ENCODE peak calls at places on chromosomes 13 and 19, in five cellular contexts. One of them, this sample, is unnamed.
A peak's percentile ranks its signal among the peaks of the same experiment; 100 is the strongest.

GRCh38 chr13:29713841-29714240 is 118.4 kb upstream of the SLC7A1 start:
- DNase-seq in cardiac muscle cell: no peak
- DNase-seq in AG10803: no peak
- DNase-seq in heart left ventricle: no peak
- DNase-seq in neural crest cell: no peak
- DNase-seq in this sample: no peak

GRCh38 chr19:44051654-44052402 is at the start of gene ZNF223:
- DNase-seq in heart left ventricle: peak; percentile 97
- DNase-seq in AG10803: peak; percentile 91
- DNase-seq in cardiac muscle cell: peak; percentile 95
- DNase-seq in neural crest cell: peak; percentile 80
- DNase-seq in this sample: peak; percentile 83

GRCh38 chr13:110070511-110071120 is 236.3 kb downstream of the COL4A1 start:
- DNase-seq in cardiac muscle cell: peak; percentile 75
- DNase-seq in heart left ventricle: no peak
- DNase-seq in AG10803: peak; percentile 74
- DNase-seq in neural crest cell: no peak
- DNase-seq in this sample: no peak

GRCh38 chr13:28097503-28097902 is 2.9 kb downstream of the FLT3 start:
- DNase-seq in heart left ventricle: no peak
- DNase-seq in cardiac muscle cell: no peak
- DNase-seq in neural crest cell: no peak
- DNase-seq in AG10803: no peak
- DNase-seq in this sample: no peak

GRCh38 chr19:30340724-30341595 is 31.2 kb upstream of the ZNF536 start:
- DNase-seq in heart left ventricle: no peak
- DNase-seq in neural crest cell: no peak
- DNase-seq in cardiac muscle cell: no peak
- DNase-seq in AG10803: peak; percentile 57
- DNase-seq in this sample: no peak

GRCh38 chr13:29849071-29849541 is 1.3 kb downstream of the UBL3 start:
- DNase-seq in heart left ventricle: peak; percentile 31
- DNase-seq in cardiac muscle cell: peak; percentile 12
- DNase-seq in neural crest cell: no peak
- DNase-seq in AG10803: peak; percentile 22
- DNase-seq in this sample: peak; percentile 21

GRCh38 chr19:22144394-22144793 is 52.4 kb downstream of the ZNF676 start:
- DNase-seq in neural crest cell: no peak
- DNase-seq in AG10803: no peak
- DNase-seq in heart left ventricle: no peak
- DNase-seq in cardiac muscle cell: peak; percentile 26
- DNase-seq in this sample: no peak

GRCh38 chr13:97068146-97068545 is 73.9 kb upstream of the OXGR1 start:
- DNase-seq in neural crest cell: no peak
- DNase-seq in AG10803: no peak
- DNase-seq in cardiac muscle cell: peak; percentile 22
- DNase-seq in heart left ventricle: no peak
- DNase-seq in this sample: no peak

GRCh38 chr13:102035969-102036368 is 365.9 kb downstream of the FGF14 start:
- DNase-seq in neural crest cell: no peak
- DNase-seq in cardiac muscle cell: no peak
- DNase-seq in AG10803: no peak
- DNase-seq in heart left ventricle: no peak
- DNase-seq in this sample: no peak

GRCh38 chr13:53200498-53201453 is 172.2 kb downstream of the OLFM4 start:
- DNase-seq in neural crest cell: peak; percentile 87
- DNase-seq in heart left ventricle: peak; percentile 53
- DNase-seq in AG10803: peak; percentile 7
- DNase-seq in cardiac muscle cell: peak; percentile 58
- DNase-seq in this sample: peak; percentile 26

GRCh38 chr13:105410602-105411001 is 1124.9 kb downstream of the EFNB2 start:
- DNase-seq in neural crest cell: peak; percentile 47
- DNase-seq in heart left ventricle: peak; percentile 50
- DNase-seq in cardiac muscle cell: peak; percentile 61
- DNase-seq in AG10803: peak; percentile 52
- DNase-seq in this sample: no peak

GRCh38 chr19:54430306-54431254 is 15.3 kb downstream of the TTYH1 start:
- DNase-seq in AG10803: no peak
- DNase-seq in neural crest cell: peak; percentile 74
- DNase-seq in cardiac muscle cell: peak; percentile 51
- DNase-seq in heart left ventricle: peak; percentile 55
- DNase-seq in this sample: peak; percentile 77

GRCh38 chr13:113401452-113402415 is 37.8 kb upstream of the GRTP1 start:
- DNase-seq in heart left ventricle: no peak
- DNase-seq in neural crest cell: no peak
- DNase-seq in AG10803: no peak
- DNase-seq in cardiac muscle cell: no peak
- DNase-seq in this sample: no peak

GRCh38 chr13:110443633-110444225 is 117.8 kb downstream of the RAB20 start:
- DNase-seq in heart left ventricle: no peak
- DNase-seq in neural crest cell: no peak
- DNase-seq in cardiac muscle cell: no peak
- DNase-seq in AG10803: no peak
- DNase-seq in this sample: no peak

GRCh38 chr13:65093352-65093751 is 2136.8 kb downstream of the PCDH9 start:
- DNase-seq in cardiac muscle cell: no peak
- DNase-seq in heart left ventricle: no peak
- DNase-seq in neural crest cell: no peak
- DNase-seq in AG10803: no peak
- DNase-seq in this sample: no peak

GRCh38 chr13:54029226-54029625 is 1000.6 kb downstream of the OLFM4 start:
- DNase-seq in cardiac muscle cell: no peak
- DNase-seq in neural crest cell: no peak
- DNase-seq in AG10803: no peak
- DNase-seq in heart left ventricle: no peak
- DNase-seq in this sample: peak; percentile 16

GRCh38 chr19:8221161-8221560 is 12.0 kb downstream of the CERS4 start:
- DNase-seq in neural crest cell: no peak
- DNase-seq in heart left ventricle: no peak
- DNase-seq in cardiac muscle cell: no peak
- DNase-seq in AG10803: no peak
- DNase-seq in this sample: no peak

DNA sequence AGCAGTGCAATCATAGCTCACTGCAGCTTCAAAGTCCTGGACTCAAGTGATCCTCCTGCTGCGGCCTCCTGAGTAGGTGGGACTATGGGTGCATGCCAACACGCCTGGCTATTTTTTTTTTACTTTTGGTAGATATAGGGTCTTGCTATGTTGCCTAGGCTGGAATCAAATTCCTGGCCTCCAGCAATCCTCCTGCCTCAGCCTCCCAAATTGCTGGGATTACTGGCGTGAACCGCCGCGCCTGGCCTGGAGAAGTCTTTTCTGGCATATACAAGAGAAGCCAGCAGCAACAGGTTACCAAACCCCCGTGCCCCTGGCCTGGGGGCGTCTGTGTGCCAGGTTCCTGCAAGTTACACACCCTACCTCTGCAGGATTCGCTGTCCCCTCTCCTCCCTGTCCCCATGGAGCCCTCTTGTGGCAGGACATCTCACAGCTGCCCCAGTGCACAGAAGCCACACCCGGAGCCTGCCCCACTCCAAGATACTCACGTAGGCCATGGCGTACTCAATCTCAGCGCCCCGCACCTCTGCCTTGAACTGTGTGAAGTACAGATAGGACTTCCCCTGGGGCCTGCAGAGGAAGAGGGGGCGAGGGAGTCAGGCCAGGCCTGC is 9.9 kb downstream of the MYDGF start:
- DNase-seq in heart left ventricle: peak; percentile 56
- DNase-seq in neural crest cell: no peak
- DNase-seq in AG10803: no peak
- DNase-seq in cardiac muscle cell: no peak
- DNase-seq in this sample: peak; percentile 48
- TF ChIP-seq CTCF in heart left ventricle: peak; percentile 46
- TF ChIP-seq CTCF in neural crest cell: no peak
- TF ChIP-seq CTCF in AG10803: peak; percentile 10
- TF ChIP-seq CTCF in cardiac muscle cell: peak; percentile 18
- TF ChIP-seq CTCF in this sample: peak; percentile 53

GRCh38 chr19:15869109-15869555 is 28.7 kb downstream of the CYP4F2 start:
- DNase-seq in heart left ventricle: no peak
- DNase-seq in neural crest cell: no peak
- DNase-seq in AG10803: peak; percentile 35
- DNase-seq in cardiac muscle cell: peak; percentile 48
- DNase-seq in this sample: peak; percentile 35
- TF ChIP-seq CTCF in heart left ventricle: peak; percentile 55
- TF ChIP-seq CTCF in neural crest cell: no peak
- TF ChIP-seq CTCF in AG10803: peak; percentile 65
- TF ChIP-seq CTCF in cardiac muscle cell: peak; percentile 63
- TF ChIP-seq CTCF in this sample: peak; percentile 34

GRCh38 chr13:79328510-79328909 is 77.5 kb downstream of the RBM26 start:
- DNase-seq in heart left ventricle: no peak
- DNase-seq in cardiac muscle cell: no peak
- DNase-seq in neural crest cell: no peak
- DNase-seq in AG10803: no peak
- DNase-seq in this sample: no peak
- TF ChIP-seq CTCF in heart left ventricle: no peak
- TF ChIP-seq CTCF in cardiac muscle cell: no peak
- TF ChIP-seq CTCF in neural crest cell: no peak
- TF ChIP-seq CTCF in AG10803: no peak
- TF ChIP-seq CTCF in this sample: no peak

DNA sequence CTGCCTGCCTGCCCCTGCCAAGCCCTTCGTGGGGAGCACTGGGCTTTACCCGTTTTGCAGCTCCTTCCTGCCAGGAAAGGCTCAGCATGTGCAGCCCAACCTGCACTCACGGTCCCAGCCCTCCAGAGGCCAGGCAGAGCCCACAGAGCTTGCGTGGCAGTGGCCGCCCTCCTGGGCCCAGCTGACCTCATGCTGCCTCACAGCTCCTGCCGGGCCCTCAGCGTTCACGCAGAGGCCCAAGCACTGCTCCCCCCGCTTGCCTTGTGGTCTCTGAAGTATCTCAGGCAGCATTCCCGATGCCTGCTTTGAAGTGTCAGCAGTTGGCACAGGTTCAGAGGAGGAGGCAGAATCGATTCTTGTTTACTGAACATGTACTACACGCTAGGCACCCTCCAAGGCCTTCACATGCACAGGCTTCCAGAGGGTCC is 32.5 kb downstream of the CAPN12 start:
- DNase-seq in neural crest cell: no peak
- DNase-seq in cardiac muscle cell: peak; percentile 75
- DNase-seq in heart left ventricle: peak; percentile 80
- DNase-seq in AG10803: peak; percentile 87
- DNase-seq in this sample: no peak
- TF ChIP-seq CTCF in neural crest cell: no peak
- TF ChIP-seq CTCF in cardiac muscle cell: no peak
- TF ChIP-seq CTCF in heart left ventricle: no peak
- TF ChIP-seq CTCF in AG10803: no peak
- TF ChIP-seq CTCF in this sample: no peak

DNA sequence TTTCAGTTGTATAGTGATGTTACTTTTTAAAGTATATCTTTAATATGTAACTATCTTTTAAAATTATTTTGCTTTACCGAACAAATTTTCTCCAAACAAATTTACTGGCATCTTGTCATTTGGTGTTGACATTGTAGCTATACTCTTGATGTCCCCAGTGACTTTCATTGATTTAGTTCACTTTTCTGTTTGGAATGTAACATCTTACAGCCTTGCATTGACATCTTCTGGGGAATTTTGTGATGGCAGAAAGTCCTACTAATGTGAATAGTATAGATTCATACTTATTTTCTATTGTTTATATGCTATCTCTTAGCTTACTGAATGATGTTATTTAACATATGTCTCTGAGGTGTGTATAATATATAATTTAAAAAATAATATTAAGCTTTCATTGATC is 800.9 kb upstream of the ATXN8OS start:
- DNase-seq in neural crest cell: no peak
- DNase-seq in cardiac muscle cell: no peak
- DNase-seq in AG10803: no peak
- DNase-seq in heart left ventricle: no peak
- DNase-seq in this sample: no peak
- TF ChIP-seq CTCF in neural crest cell: no peak
- TF ChIP-seq CTCF in cardiac muscle cell: no peak
- TF ChIP-seq CTCF in AG10803: no peak
- TF ChIP-seq CTCF in heart left ventricle: no peak
- TF ChIP-seq CTCF in this sample: no peak

DNA sequence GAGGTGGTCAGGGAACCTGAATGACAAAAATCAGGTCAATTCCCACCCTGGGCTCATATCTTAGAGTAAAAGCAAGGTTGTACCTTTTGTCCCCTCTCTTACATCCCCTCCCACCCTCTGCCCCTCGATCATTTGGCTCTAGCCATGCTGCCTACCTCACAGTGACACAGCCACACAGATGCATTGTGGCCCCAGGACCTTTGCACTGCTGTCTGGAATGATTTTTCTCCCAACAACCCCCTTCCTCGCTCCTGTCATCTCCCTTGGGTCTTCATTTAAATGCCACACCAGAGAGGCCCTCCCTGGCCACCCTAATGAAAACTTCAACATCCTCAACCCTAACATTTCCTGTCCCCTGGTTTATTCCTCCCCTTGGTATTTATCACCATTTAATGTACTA is 4.3 kb downstream of the MYH14 start:
- DNase-seq in neural crest cell: no peak
- DNase-seq in AG10803: no peak
- DNase-seq in heart left ventricle: no peak
- DNase-seq in cardiac muscle cell: no peak
- DNase-seq in this sample: no peak
- TF ChIP-seq CTCF in neural crest cell: no peak
- TF ChIP-seq CTCF in AG10803: no peak
- TF ChIP-seq CTCF in heart left ventricle: no peak
- TF ChIP-seq CTCF in cardiac muscle cell: no peak
- TF ChIP-seq CTCF in this sample: no peak

GRCh38 chr13:25980255-25980654 is 71.6 kb downstream of the SHISA2 start:
- DNase-seq in AG10803: peak; percentile 18
- DNase-seq in neural crest cell: no peak
- DNase-seq in cardiac muscle cell: peak; percentile 31
- DNase-seq in heart left ventricle: no peak
- DNase-seq in this sample: no peak
- TF ChIP-seq CTCF in AG10803: peak; percentile 48
- TF ChIP-seq CTCF in neural crest cell: peak; percentile 51
- TF ChIP-seq CTCF in cardiac muscle cell: peak; percentile 39
- TF ChIP-seq CTCF in heart left ventricle: no peak
- TF ChIP-seq CTCF in this sample: no peak

DNA sequence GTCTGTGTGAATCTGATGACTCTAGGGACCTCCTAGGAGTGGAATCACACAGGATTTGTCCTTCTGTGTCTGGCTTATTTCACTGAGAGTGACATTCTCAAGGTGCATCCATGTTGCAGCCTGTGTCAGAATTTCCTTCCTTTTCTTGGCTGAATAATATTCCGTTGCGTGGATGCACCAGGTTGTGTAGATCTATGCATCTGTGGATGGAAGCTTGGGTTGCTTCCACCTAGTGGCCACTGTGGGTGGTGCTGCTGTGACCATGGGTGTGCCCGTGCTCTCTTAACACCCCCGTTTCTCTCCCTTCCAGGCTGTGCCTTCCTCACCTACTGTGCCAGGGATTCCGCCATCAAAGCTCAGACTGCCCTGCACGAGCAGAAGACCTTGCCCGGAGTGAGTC is 26.2 kb downstream of the CELF5 start:
- DNase-seq in cardiac muscle cell: peak; percentile 25
- DNase-seq in neural crest cell: no peak
- DNase-seq in AG10803: no peak
- DNase-seq in heart left ventricle: no peak
- DNase-seq in this sample: peak; percentile 59
- TF ChIP-seq CTCF in cardiac muscle cell: peak; percentile 51
- TF ChIP-seq CTCF in neural crest cell: peak; percentile 53
- TF ChIP-seq CTCF in AG10803: peak; percentile 58
- TF ChIP-seq CTCF in heart left ventricle: peak; percentile 45
- TF ChIP-seq CTCF in this sample: peak; percentile 64

This sample was measured in GM10248.